ENCODE peak calls at places on chromosome 9, in ten cellular contexts. M is uterus; Y is right lobe of liver; L is IMR-90; H is HepG2; T is stomach; Q is iPS DF 6.9; W is transverse colon; V is CD8-positive, alpha-beta memory T cell; F is esophagus squamous epithelium. G is an unnamed sample. For H3K4me1 and H3K27me3, the result is how much of the 10 kb centered on the place peaks cover.

GRCh38 chr9:801399-802071 is 40.0 kb upstream of the DMRT1 start:
- DNase-seq in M (peak), L (peak), V (no peak), Q (no peak), H (no peak), Y (no peak), T (no peak), F (no peak), W (no peak), G (no peak)

GRCh38 chr9:1018121-1018520 is 32.0 kb upstream of the DMRT2 start:
- DNase-seq in V (no peak), F (no peak), T (no peak), M (no peak), W (peak), Y (peak), Q (no peak), L (no peak), H (peak), G (no peak)

GRCh38 chr9:73838871-73839270 is 658.3 kb upstream of the RORB start:
- DNase-seq in H (no peak), T (no peak), V (no peak), M (no peak), Q (no peak), Y (no peak), L (no peak), W (no peak), F (no peak), G (no peak)

GRCh38 chr9:75855509-75855908 is 35.0 kb upstream of the PCSK5 start:
- DNase-seq in M (no peak), V (no peak), W (peak), F (no peak), H (peak), Q (no peak), Y (no peak), L (peak), T (no peak), G (no peak)

GRCh38 chr9:137550958-137551655 is 572 bp upstream of the MRPL41 start:
- DNase-seq in F (no peak), H (peak), W (no peak), Q (peak), M (peak), L (peak), T (no peak), Y (peak), V (no peak), G (peak)

GRCh38 chr9:121810489-121810888 is 159.1 kb downstream of the DAB2IP start:
- DNase-seq in M (no peak), L (no peak), Y (peak), Q (no peak), W (no peak), F (no peak), V (no peak), T (no peak), H (no peak), G (no peak)

GRCh38 chr9:115650768-115651167 is 502.8 kb upstream of the PAPPA start:
- DNase-seq in W (no peak), T (no peak), Y (no peak), Q (no peak), L (peak), V (no peak), F (no peak), M (no peak), H (no peak), G (no peak)

GRCh38 chr9:38018230-38018963 is 50.6 kb downstream of the SHB start:
- DNase-seq in W (no peak), Q (no peak), F (no peak), T (no peak), M (no peak), V (no peak), Y (peak), L (no peak), H (peak), G (no peak)

GRCh38 chr9:27572918-27573698 is at the start of gene C9orf72:
- DNase-seq in V (peak), T (peak), L (peak), W (peak), M (peak), H (peak), Q (no peak), F (no peak), Y (peak), G (peak)

GRCh38 chr9:4620046-4620765 is 41.9 kb upstream of the PLPP6 start:
- DNase-seq in Q (no peak), W (no peak), M (no peak), V (no peak), H (no peak), L (no peak), Y (no peak), T (no peak), F (no peak), G (no peak)

GRCh38 chr9:120914410-120914809 is 12.2 kb downstream of the TRAF1 start:
- DNase-seq in Y (no peak), L (no peak), T (no peak), V (no peak), W (no peak), F (no peak), Q (no peak), M (no peak), H (no peak), G (peak)

GRCh38 chr9:115672477-115673316 is 480.9 kb upstream of the PAPPA start:
- DNase-seq in Q (no peak), L (peak), V (no peak), M (peak), T (no peak), Y (no peak), H (peak), F (no peak), W (no peak), G (no peak)

GRCh38 chr9:4424891-4425290 is 65.4 kb upstream of the SLC1A1 start:
- DNase-seq in W (no peak), V (no peak), Y (no peak), T (no peak), L (no peak), Q (no peak), M (no peak), F (no peak), H (no peak), G (no peak)

GRCh38 chr9:88740844-88741243 is 205.9 kb downstream of the NXNL2 start:
- DNase-seq in Q (no peak), V (no peak), H (no peak), F (no peak), Y (no peak), W (no peak), T (no peak), L (no peak), M (no peak), G (no peak)

GRCh38 chr9:69834056-69834455 is 13.4 kb downstream of the CFAP95 start:
- DNase-seq in W (no peak), V (no peak), H (no peak), M (no peak), Q (no peak), Y (no peak), F (no peak), T (no peak), L (no peak), G (no peak)

GRCh38 chr9:112861155-112861554 is 29.5 kb downstream of the SLC46A2 start:
- DNase-seq in Q (no peak), Y (no peak), L (no peak), T (no peak), M (no peak), H (peak), W (no peak), F (no peak), V (no peak), G (no peak)

GRCh38 chr9:136472640-136473353 is 10.0 kb downstream of the SEC16A start:
- DNase-seq in W (no peak), Y (no peak), V (no peak), L (no peak), M (no peak), F (no peak), T (no peak), Q (no peak), H (no peak), G (no peak)

GRCh38 chr9:98185611-98186171 is 6.7 kb downstream of the CORO2A start:
- DNase-seq in Y (no peak), F (no peak), T (no peak), L (no peak), M (no peak), Q (no peak), H (no peak), W (no peak), V (no peak), G (no peak)

GRCh38 chr9:134396825-134397224 is 70.6 kb downstream of the RXRA start:
- DNase-seq in M (no peak), W (no peak), T (no peak), H (no peak), F (no peak), Q (no peak), L (no peak), V (peak), Y (no peak), G (peak)

GRCh38 chr9:107281164-107281563 is 1.9 kb upstream of the RAD23B start:
- DNase-seq in F (no peak), L (no peak), H (no peak), Y (no peak), Q (no peak), W (no peak), T (no peak), M (no peak), V (no peak), G (no peak)

GRCh38 chr9:21155501-21155900 is 11.0 kb downstream of the IFNA21 start:
- DNase-seq in M (no peak), F (no peak), V (no peak), Y (no peak), L (no peak), H (no peak), Q (no peak), T (no peak), W (no peak), G (peak)

GRCh38 chr9:24464321-24464951 is 81.3 kb downstream of the IZUMO3 start:
- DNase-seq in Y (no peak), F (no peak), Q (peak), L (no peak), V (no peak), W (no peak), T (no peak), M (no peak), H (no peak), G (no peak)

GRCh38 chr9:73816905-73817304 is 665.2 kb downstream of the ANXA1 start:
- DNase-seq in M (no peak), H (no peak), Y (no peak), V (no peak), Q (no peak), L (no peak), W (no peak), T (no peak), F (no peak), G (no peak)

GRCh38 chr9:137069508-137070071 is 767 bp downstream of the SAPCD2 start:
- DNase-seq in V (no peak), M (no peak), Q (no peak), T (no peak), W (peak), Y (no peak), L (no peak), H (no peak), F (no peak), G (no peak)

GRCh38 chr9:70491798-70492736 is 77.6 kb upstream of the KLF9 start:
- DNase-seq in M (no peak), Q (no peak), F (no peak), H (no peak), L (no peak), T (no peak), V (no peak), W (no peak), Y (peak), G (no peak)

GRCh38 chr9:14306672-14307646 is 7.0 kb downstream of the NFIB start:
- DNase-seq in L (peak), Y (no peak), T (no peak), Q (no peak), W (no peak), V (no peak), H (no peak), M (no peak), F (no peak), G (no peak)

GRCh38 chr9:119818726-119819435 is 449.6 kb upstream of the BRINP1 start:
- DNase-seq in H (no peak), V (no peak), F (no peak), T (no peak), M (no peak), Q (no peak), Y (no peak), W (no peak), L (no peak), G (no peak)

GRCh38 chr9:34590376-34591090 is 1.0 kb upstream of the CNTFR start:
- DNase-seq in Q (no peak), F (no peak), V (no peak), T (no peak), Y (peak), M (peak), H (no peak), W (peak), L (no peak), G (peak)
- H3K4me1 ChIP-seq in Q (under half), F (under half), V (under half), T (half or more), Y (under half), M (under half), H (under half), W (under half), L (under half), G (under half)

GRCh38 chr9:123073991-123074422 is 40.5 kb downstream of the GPR21 start:
- DNase-seq in Q (no peak), L (peak), M (no peak), F (no peak), V (no peak), H (no peak), Y (no peak), T (no peak), W (no peak), G (no peak)

GRCh38 chr9:123074627-123075026 is 41.2 kb downstream of the GPR21 start:
- DNase-seq in M (no peak), W (no peak), V (no peak), Y (no peak), F (no peak), H (no peak), L (no peak), Q (no peak), T (no peak), G (no peak)

GRCh38 chr9:123070210-123070609 is 36.7 kb downstream of the GPR21 start:
- DNase-seq in L (no peak), Q (no peak), W (no peak), H (no peak), Y (no peak), F (no peak), V (no peak), T (no peak), M (no peak), G (no peak)

GRCh38 chr9:123072407-123072995 is 39.0 kb downstream of the GPR21 start:
- DNase-seq in F (no peak), H (no peak), V (no peak), W (no peak), T (no peak), Y (no peak), L (no peak), Q (peak), M (no peak), G (no peak)

GRCh38 chr9:123073441-123073840 is 40.0 kb downstream of the GPR21 start:
- DNase-seq in M (no peak), W (no peak), Y (no peak), L (no peak), V (no peak), H (no peak), T (no peak), F (no peak), Q (no peak), G (no peak)
- H3K4me3 ChIP-seq in M (no peak), W (no peak), Y (no peak), L (no peak), V (no peak), H (no peak), T (no peak), F (no peak), Q (no peak), G (no peak)

GRCh38 chr9:126606483-126606870 is 7.3 kb upstream of the LMX1B start:
- DNase-seq in T (no peak), H (no peak), Y (no peak), F (no peak), M (no peak), L (no peak), V (no peak), W (no peak), Q (no peak), G (no peak)

GRCh38 chr9:126607731-126608130 is 6.0 kb upstream of the LMX1B start:
- DNase-seq in V (no peak), W (no peak), M (no peak), L (no peak), Y (no peak), T (no peak), F (no peak), Q (no peak), H (no peak), G (peak)

GRCh38 chr9:126605792-126606482 is 7.8 kb upstream of the LMX1B start:
- DNase-seq in F (no peak), V (no peak), T (no peak), Y (no peak), Q (no peak), L (no peak), W (no peak), M (no peak), H (no peak), G (no peak)

GRCh38 chr9:126608551-126608950 is 5.2 kb upstream of the LMX1B start:
- DNase-seq in Y (no peak), F (no peak), L (no peak), V (no peak), H (no peak), W (no peak), Q (no peak), M (no peak), T (no peak), G (no peak)

GRCh38 chr9:126607086-126607485 is 6.6 kb upstream of the LMX1B start:
- DNase-seq in Y (no peak), H (no peak), W (no peak), M (no peak), Q (no peak), L (no peak), T (no peak), V (no peak), F (no peak), G (no peak)
- H3K27me3 ChIP-seq in Y (under half), H (half or more), W (half or more), M (under half), Q (under half), L (half or more), T (half or more), V (under half), F (under half), G (under half)

GRCh38 chr9:83699615-83700014 is 8.1 kb downstream of the UBQLN1 start:
- DNase-seq in Q (no peak), F (no peak), W (no peak), H (no peak), M (no peak), T (no peak), L (no peak), Y (no peak), V (no peak), G (no peak)
- H3K4me1 ChIP-seq in Q (under half), F (under half), W (under half), H (under half), M (under half), T (half or more), L (under half), Y (under half), V (half or more), G (under half)

GRCh38 chr9:87498816-87499454 is 1.3 kb downstream of the DAPK1 start:
- DNase-seq in Q (no peak), Y (peak), W (no peak), V (no peak), M (no peak), F (no peak), L (no peak), H (no peak), T (no peak), G (no peak)
- H3K4me3 ChIP-seq in Q (peak), Y (peak), W (peak), V (no peak), M (peak), F (peak), L (no peak), H (peak), T (peak), G (no peak)

GRCh38 chr9:131843989-131844744 is 104.3 kb upstream of the RAPGEF1 start:
- DNase-seq in Q (no peak), V (no peak), M (no peak), Y (no peak), T (no peak), H (no peak), F (no peak), W (no peak), L (no peak), G (no peak)

GRCh38 chr9:131840751-131841702 is 101.2 kb upstream of the RAPGEF1 start:
- DNase-seq in Y (peak), W (no peak), V (no peak), H (no peak), M (no peak), L (no peak), Q (no peak), F (no peak), T (no peak), G (no peak)

GRCh38 chr9:131840220-131840619 is 100.3 kb upstream of the RAPGEF1 start:
- DNase-seq in L (no peak), Y (no peak), H (no peak), V (no peak), Q (no peak), T (no peak), W (no peak), F (no peak), M (no peak), G (no peak)

GRCh38 chr9:131839281-131840084 is 99.6 kb upstream of the RAPGEF1 start:
- DNase-seq in Y (peak), L (peak), Q (no peak), W (peak), M (no peak), H (no peak), V (no peak), T (no peak), F (no peak), G (no peak)

DNA sequence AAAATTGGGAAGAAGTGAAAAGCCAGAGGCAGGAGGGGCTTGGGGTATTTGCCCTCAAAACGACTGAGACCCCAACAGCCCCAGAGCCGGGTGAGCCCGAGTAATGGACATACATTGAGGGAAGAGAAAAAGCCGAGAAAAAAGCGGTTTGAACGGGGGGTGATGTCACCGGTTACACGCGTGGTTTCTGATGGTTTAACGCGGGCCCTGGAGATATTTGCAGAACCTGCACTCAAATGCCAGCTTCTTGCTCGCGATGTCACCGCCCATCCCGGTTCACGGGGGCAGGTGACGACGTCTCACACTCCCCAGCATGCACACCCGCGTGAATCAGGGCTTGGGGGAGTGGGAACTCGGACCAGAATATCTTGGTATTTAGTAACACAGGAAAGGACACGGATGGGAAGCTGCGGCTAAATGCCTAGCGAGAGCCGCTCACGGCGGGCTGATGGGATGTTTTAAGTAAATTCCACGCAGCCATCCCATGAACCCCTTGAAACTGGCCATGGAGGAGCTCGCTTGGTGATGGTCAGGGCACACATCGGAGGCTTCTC is 102.0 kb upstream of the RAPGEF1 start:
- DNase-seq in V (no peak), H (no peak), Y (no peak), F (no peak), L (no peak), M (no peak), Q (no peak), W (no peak), T (no peak), G (no peak)
- H3K27me3 ChIP-seq in V (under half), H (half or more), Y (under half), F (under half), L (under half), M (under half), Q (under half), W (under half), T (under half), G (under half)

GRCh38 chr9:110106698-110107097 is 101.3 kb downstream of the C9orf152 start:
- DNase-seq in Y (no peak), T (no peak), H (no peak), L (no peak), Q (no peak), M (no peak), W (no peak), F (no peak), V (no peak), G (no peak)

GRCh38 chr9:110103257-110103656 is 104.7 kb downstream of the C9orf152 start:
- DNase-seq in W (no peak), V (no peak), F (no peak), Y (no peak), L (no peak), M (no peak), Q (no peak), T (no peak), H (no peak), G (no peak)

GRCh38 chr9:110101531-110102161 is 106.3 kb downstream of the C9orf152 start:
- DNase-seq in Q (no peak), T (no peak), H (no peak), L (peak), F (no peak), M (no peak), V (no peak), W (peak), Y (no peak), G (no peak)

GRCh38 chr9:110104201-110104845 is 103.6 kb downstream of the C9orf152 start:
- DNase-seq in Y (no peak), W (no peak), F (no peak), H (no peak), Q (no peak), T (no peak), V (no peak), L (peak), M (no peak), G (no peak)

DNA sequence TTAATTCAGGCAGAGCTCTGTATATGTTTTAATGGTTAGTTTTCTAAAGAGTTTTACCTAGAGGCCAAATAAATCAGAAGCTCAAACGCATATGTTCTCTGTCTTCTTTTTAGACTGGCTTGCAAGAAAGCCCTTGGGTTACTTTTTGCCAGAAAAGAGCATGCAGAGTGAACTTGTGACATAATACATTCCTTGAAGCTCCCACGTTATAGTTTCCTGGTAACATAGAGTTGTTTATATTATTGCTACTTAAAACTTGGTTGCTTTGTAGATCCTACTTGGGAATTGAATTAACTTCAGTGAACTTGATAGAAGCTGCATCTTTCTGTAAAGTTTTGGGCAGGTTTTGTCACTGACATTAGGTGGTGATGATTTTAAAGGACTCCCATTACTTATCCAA is 102.9 kb downstream of the C9orf152 start:
- DNase-seq in W (no peak), Q (no peak), L (peak), M (no peak), H (no peak), F (no peak), T (no peak), V (no peak), Y (no peak), G (no peak)
- H3K4me1 ChIP-seq in W (under half), Q (under half), L (under half), M (under half), H (under half), F (under half), T (under half), V (under half), Y (under half), G (under half)